ENCODE peak calls at places on chromosomes 7 and 10, in four cellular contexts. L is testis, R is uterus, X is IMR-90. A is an unnamed sample.

GRCh38 chr7:34762769-34763168 is 104.8 kb downstream of the NPSR1 start:
- DNase-seq in L (no peak), R (no peak), X (peak; percentile 0), A (no peak)

GRCh38 chr7:2281556-2281955 is 32.7 kb downstream of the SNX8 start:
- DNase-seq in L (peak; percentile 73), R (peak; percentile 64), X (peak; percentile 55), A (no peak)

GRCh38 chr10:42781893-42782445 is 626 bp upstream of the BMS1 start:
- DNase-seq in L (peak; percentile 41), R (no peak), X (no peak), A (no peak)

GRCh38 chr10:94115725-94116124 is 122.0 kb downstream of the PLCE1 start:
- DNase-seq in L (no peak), R (no peak), X (peak; percentile 51), A (no peak)

GRCh38 chr7:35467456-35467978 is 213.6 kb upstream of the TBX20 start:
- DNase-seq in L (no peak), R (no peak), X (no peak), A (no peak)

GRCh38 chr10:80460399-80461207 is 6.5 kb downstream of the TSPAN14 start:
- DNase-seq in L (peak; percentile 51), R (no peak), X (peak; percentile 63), A (no peak)

GRCh38 chr7:106126170-106126938 is 14.2 kb upstream of the SYPL1 start:
- DNase-seq in L (no peak), R (no peak), X (peak; percentile 82), A (no peak)

GRCh38 chr10:85862771-85863170 is 503.8 kb downstream of the GRID1 start:
- DNase-seq in L (no peak), R (no peak), X (no peak), A (no peak)

GRCh38 chr10:114458955-114459354 is 54.7 kb upstream of the AFAP1L2 start:
- DNase-seq in L (peak; percentile 49), R (no peak), X (peak; percentile 4), A (no peak)

GRCh38 chr10:86946215-86947170 is 10.9 kb downstream of the MMRN2 start:
- DNase-seq in L (no peak), R (peak; percentile 31), X (no peak), A (peak; percentile 10)

DNA sequence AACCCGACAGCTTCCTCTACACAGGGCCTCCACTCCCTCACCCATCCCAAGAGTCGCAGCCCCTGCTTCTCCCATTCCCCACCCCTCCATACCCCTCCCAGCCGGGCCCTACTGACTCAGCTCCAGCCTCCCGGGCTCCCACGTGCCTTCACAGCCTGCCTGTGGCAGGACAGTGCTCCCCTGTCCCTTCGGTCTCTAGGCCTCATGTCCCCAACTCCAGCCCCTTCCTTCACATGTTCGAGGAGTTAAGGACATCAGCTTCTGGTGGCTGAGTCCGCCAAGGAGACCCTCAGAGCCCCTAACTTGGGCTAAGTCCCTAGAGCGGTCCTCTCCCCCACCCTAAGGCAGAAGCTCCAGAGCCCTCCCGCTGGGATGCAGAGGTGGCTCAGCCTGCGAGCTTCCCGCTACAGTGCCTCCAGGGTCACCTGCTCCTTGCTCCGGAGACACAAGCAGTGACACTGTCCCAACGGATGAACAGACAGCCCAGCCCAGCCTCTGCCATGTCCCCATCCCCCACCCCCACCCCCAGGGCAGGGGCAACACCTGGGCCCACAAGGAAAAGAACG is 800 bp downstream of the SMARCD3 start:
- DNase-seq in L (peak; percentile 57), R (no peak), X (no peak), A (no peak)
- H3K27ac ChIP-seq in L (peak overlapping the region; percentile 90), R (peak overlapping the region; percentile 97), X (peak overlapping the region; percentile 88), A (peak overlapping the region; percentile 99)

GRCh38 chr10:8050561-8051108 is 3.9 kb upstream of the GATA3 start:
- DNase-seq in L (no peak), R (no peak), X (peak; percentile 18), A (no peak)

GRCh38 chr10:8052344-8052969 is 2.0 kb upstream of the GATA3 start:
- DNase-seq in L (no peak), R (no peak), X (no peak), A (no peak)

GRCh38 chr10:8051109-8051781 is 3.2 kb upstream of the GATA3 start:
- DNase-seq in L (no peak), R (no peak), X (no peak), A (no peak)

GRCh38 chr10:8052970-8053445 is 1.5 kb upstream of the GATA3 start:
- DNase-seq in L (no peak), R (no peak), X (no peak), A (no peak)

GRCh38 chr10:8051851-8052257 is 2.6 kb upstream of the GATA3 start:
- DNase-seq in L (no peak), R (no peak), X (no peak), A (no peak)
- H3K4me1 ChIP-seq in L (peaks cover 25% of the 10 kb centered on the region), R (peaks cover 31% of the 10 kb centered on the region), X (no peaks in the 10 kb centered on the region), A (peaks cover 33% of the 10 kb centered on the region)

GRCh38 chr7:18518555-18518954 is 23.0 kb downstream of the HDAC9 start:
- DNase-seq in L (no peak), R (no peak), X (no peak), A (no peak)

GRCh38 chr7:18521236-18521589 is 25.7 kb downstream of the HDAC9 start:
- DNase-seq in L (no peak), R (no peak), X (no peak), A (no peak)

GRCh38 chr7:18520450-18521235 is 25.1 kb downstream of the HDAC9 start:
- DNase-seq in L (no peak), R (no peak), X (peak; percentile 83), A (no peak)

GRCh38 chr7:18524248-18524647 is 28.7 kb downstream of the HDAC9 start:
- DNase-seq in L (no peak), R (no peak), X (no peak), A (no peak)

DNA sequence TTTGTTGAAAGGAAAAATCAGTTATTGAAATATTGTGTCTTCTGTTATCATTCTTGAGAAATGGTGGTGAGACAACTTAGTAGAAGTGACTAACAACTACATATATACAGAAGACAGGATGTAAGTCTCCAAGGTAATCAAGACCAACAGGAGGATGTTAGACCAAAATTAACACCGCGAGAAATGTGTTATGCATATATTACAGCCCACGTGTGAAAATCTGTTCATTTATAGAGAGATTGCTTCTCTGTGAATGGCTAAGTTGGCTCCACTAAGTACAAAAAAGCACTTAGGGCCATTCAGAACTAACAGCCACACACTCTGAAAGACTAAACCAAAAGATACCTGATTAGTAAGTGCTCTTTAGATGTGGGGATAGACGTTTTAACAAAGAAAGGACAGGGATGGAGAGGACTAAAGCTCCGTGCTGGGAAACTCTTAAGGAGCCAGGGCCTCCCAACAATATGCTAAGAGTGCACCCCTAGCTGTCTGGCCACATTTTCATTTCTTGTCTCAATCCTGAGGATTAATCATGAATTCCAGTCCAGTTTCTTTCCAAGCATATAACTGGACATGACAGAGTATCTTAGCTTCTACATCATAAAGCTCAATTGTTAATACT is 26.5 kb downstream of the HDAC9 start:
- DNase-seq in L (no peak), R (no peak), X (peak; percentile 17), A (no peak)
- H3K27ac ChIP-seq in L (no peak overlapping the region), R (no peak overlapping the region), X (no peak overlapping the region), A (peak overlapping the region; percentile 83)

DNA sequence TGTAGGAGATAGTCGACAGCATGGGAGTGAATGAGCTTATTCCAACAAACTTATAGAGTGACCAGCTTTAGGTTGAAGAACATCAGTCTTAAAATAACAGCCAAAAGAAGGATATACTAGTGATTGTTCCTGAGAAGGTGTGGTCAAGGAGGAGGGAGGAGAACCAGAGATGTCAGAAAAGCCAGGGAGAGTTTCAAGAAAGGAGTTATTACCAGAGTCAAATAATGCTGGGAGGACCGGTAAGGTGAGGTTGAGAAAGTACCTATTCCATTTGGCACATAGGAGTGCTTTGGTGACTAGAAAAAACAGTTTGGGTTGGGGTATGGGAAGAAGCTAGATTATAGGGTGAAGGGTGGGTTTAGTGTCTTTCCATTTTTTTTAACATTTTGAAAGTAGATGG is 5.8 kb downstream of the PTPN12 start:
- DNase-seq in L (no peak), R (no peak), X (no peak), A (no peak)
- H3K4me1 ChIP-seq in L (no peaks in the 10 kb centered on the region), R (peaks cover 8% of the 10 kb centered on the region), X (peaks cover 17% of the 10 kb centered on the region), A (peaks cover 30% of the 10 kb centered on the region)

GRCh38 chr10:119250641-119251314 is 43.4 kb downstream of the GRK5 start:
- DNase-seq in L (peak; percentile 26), R (no peak), X (peak; percentile 98), A (no peak)
- H3K27ac ChIP-seq in L (no peak overlapping the region), R (peak overlapping the region; percentile 92), X (peak overlapping the region; percentile 87), A (peak overlapping the region; percentile 92)

A was measured in thoracic aorta.